ENCODE peak calls at places on chromosomes 3 and 15, in seven cellular contexts. One of them, this sample, is unnamed.
A peak's percentile ranks its signal among the peaks of the same experiment; 100 is the strongest.

GRCh38 chr3:140233702-140234101 is 298.7 kb downstream of the CLSTN2 start:
- DNase-seq in naive thymus-derived CD4-positive, alpha-beta T cell: no peak
- DNase-seq in brain microvascular endothelial cell: no peak
- DNase-seq in NCI-H1417: no peak
- DNase-seq in ACHN: no peak
- DNase-seq in NCI-H774: no peak
- DNase-seq in activated CD4-positive, alpha-beta T cell treated with anti-CD3 and anti-CD28 coated beads for 48 hours: no peak
- DNase-seq in this sample: no peak

GRCh38 chr3:126101521-126101982 is 17.6 kb upstream of the SLC41A3 start:
- DNase-seq in brain microvascular endothelial cell: no peak
- DNase-seq in NCI-H1417: no peak
- DNase-seq in naive thymus-derived CD4-positive, alpha-beta T cell: no peak
- DNase-seq in activated CD4-positive, alpha-beta T cell treated with anti-CD3 and anti-CD28 coated beads for 48 hours: no peak
- DNase-seq in ACHN: no peak
- DNase-seq in NCI-H774: no peak
- DNase-seq in this sample: no peak

GRCh38 chr3:194488007-194488742 is 1.4 kb upstream of the ATP13A3 start:
- DNase-seq in NCI-H774: no peak
- DNase-seq in activated CD4-positive, alpha-beta T cell treated with anti-CD3 and anti-CD28 coated beads for 48 hours: no peak
- DNase-seq in brain microvascular endothelial cell: no peak
- DNase-seq in ACHN: no peak
- DNase-seq in NCI-H1417: no peak
- DNase-seq in naive thymus-derived CD4-positive, alpha-beta T cell: peak; percentile 19
- DNase-seq in this sample: no peak

GRCh38 chr3:126714296-126714900 is 10.4 kb downstream of the CHCHD6 start:
- DNase-seq in ACHN: no peak
- DNase-seq in activated CD4-positive, alpha-beta T cell treated with anti-CD3 and anti-CD28 coated beads for 48 hours: no peak
- DNase-seq in naive thymus-derived CD4-positive, alpha-beta T cell: no peak
- DNase-seq in NCI-H1417: no peak
- DNase-seq in brain microvascular endothelial cell: no peak
- DNase-seq in NCI-H774: no peak
- DNase-seq in this sample: no peak

GRCh38 chr3:34012102-34012461 is 213.7 kb downstream of the PDCD6IP start:
- DNase-seq in NCI-H774: no peak
- DNase-seq in brain microvascular endothelial cell: peak; percentile 94
- DNase-seq in naive thymus-derived CD4-positive, alpha-beta T cell: no peak
- DNase-seq in activated CD4-positive, alpha-beta T cell treated with anti-CD3 and anti-CD28 coated beads for 48 hours: no peak
- DNase-seq in NCI-H1417: no peak
- DNase-seq in ACHN: peak; percentile 82
- DNase-seq in this sample: no peak

GRCh38 chr3:133093366-133093765 is 55.2 kb downstream of the TMEM108 start:
- DNase-seq in NCI-H774: no peak
- DNase-seq in brain microvascular endothelial cell: no peak
- DNase-seq in ACHN: no peak
- DNase-seq in NCI-H1417: no peak
- DNase-seq in activated CD4-positive, alpha-beta T cell treated with anti-CD3 and anti-CD28 coated beads for 48 hours: no peak
- DNase-seq in naive thymus-derived CD4-positive, alpha-beta T cell: no peak
- DNase-seq in this sample: no peak

GRCh38 chr3:195237981-195238625 is 32.9 kb downstream of the XXYLT1 start:
- DNase-seq in activated CD4-positive, alpha-beta T cell treated with anti-CD3 and anti-CD28 coated beads for 48 hours: no peak
- DNase-seq in brain microvascular endothelial cell: no peak
- DNase-seq in ACHN: no peak
- DNase-seq in naive thymus-derived CD4-positive, alpha-beta T cell: no peak
- DNase-seq in NCI-H774: no peak
- DNase-seq in NCI-H1417: no peak
- DNase-seq in this sample: no peak

GRCh38 chr3:132916096-132916495 is 122.1 kb upstream of the TMEM108 start:
- DNase-seq in activated CD4-positive, alpha-beta T cell treated with anti-CD3 and anti-CD28 coated beads for 48 hours: no peak
- DNase-seq in NCI-H1417: no peak
- DNase-seq in naive thymus-derived CD4-positive, alpha-beta T cell: no peak
- DNase-seq in ACHN: no peak
- DNase-seq in brain microvascular endothelial cell: peak; percentile 8
- DNase-seq in NCI-H774: no peak
- DNase-seq in this sample: no peak

GRCh38 chr15:77034620-77035467 is 36.1 kb downstream of the TSPAN3 start:
- DNase-seq in activated CD4-positive, alpha-beta T cell treated with anti-CD3 and anti-CD28 coated beads for 48 hours: peak; percentile 73
- DNase-seq in brain microvascular endothelial cell: no peak
- DNase-seq in naive thymus-derived CD4-positive, alpha-beta T cell: peak; percentile 37
- DNase-seq in ACHN: peak; percentile 25
- DNase-seq in NCI-H1417: no peak
- DNase-seq in NCI-H774: no peak
- DNase-seq in this sample: peak; percentile 73

GRCh38 chr3:40381904-40382616 is 4.9 kb upstream of the ENTPD3 start:
- DNase-seq in brain microvascular endothelial cell: no peak
- DNase-seq in activated CD4-positive, alpha-beta T cell treated with anti-CD3 and anti-CD28 coated beads for 48 hours: no peak
- DNase-seq in ACHN: no peak
- DNase-seq in NCI-H1417: no peak
- DNase-seq in NCI-H774: no peak
- DNase-seq in naive thymus-derived CD4-positive, alpha-beta T cell: no peak
- DNase-seq in this sample: no peak

GRCh38 chr15:22904736-22905135 is 66.3 kb downstream of the NIPA2 start:
- DNase-seq in ACHN: no peak
- DNase-seq in activated CD4-positive, alpha-beta T cell treated with anti-CD3 and anti-CD28 coated beads for 48 hours: no peak
- DNase-seq in naive thymus-derived CD4-positive, alpha-beta T cell: no peak
- DNase-seq in NCI-H1417: no peak
- DNase-seq in brain microvascular endothelial cell: no peak
- DNase-seq in NCI-H774: peak; percentile 40
- DNase-seq in this sample: no peak

GRCh38 chr3:71129611-71130515 is 453.7 kb downstream of the FOXP1 start:
- DNase-seq in brain microvascular endothelial cell: peak; percentile 72
- DNase-seq in ACHN: peak; percentile 44
- DNase-seq in activated CD4-positive, alpha-beta T cell treated with anti-CD3 and anti-CD28 coated beads for 48 hours: no peak
- DNase-seq in NCI-H774: no peak
- DNase-seq in naive thymus-derived CD4-positive, alpha-beta T cell: peak; percentile 51
- DNase-seq in NCI-H1417: no peak
- DNase-seq in this sample: no peak

GRCh38 chr3:140152851-140153640 is 218.1 kb downstream of the CLSTN2 start:
- DNase-seq in NCI-H1417: no peak
- DNase-seq in naive thymus-derived CD4-positive, alpha-beta T cell: no peak
- DNase-seq in activated CD4-positive, alpha-beta T cell treated with anti-CD3 and anti-CD28 coated beads for 48 hours: no peak
- DNase-seq in brain microvascular endothelial cell: no peak
- DNase-seq in NCI-H774: no peak
- DNase-seq in ACHN: no peak
- DNase-seq in this sample: no peak

GRCh38 chr3:53705774-53706173 is 140.4 kb downstream of the CHDH start:
- DNase-seq in ACHN: no peak
- DNase-seq in activated CD4-positive, alpha-beta T cell treated with anti-CD3 and anti-CD28 coated beads for 48 hours: no peak
- DNase-seq in NCI-H774: no peak
- DNase-seq in NCI-H1417: peak; percentile 6
- DNase-seq in brain microvascular endothelial cell: no peak
- DNase-seq in naive thymus-derived CD4-positive, alpha-beta T cell: no peak
- DNase-seq in this sample: no peak

GRCh38 chr3:126512916-126513650 is 4.5 kb downstream of the UROC1 start:
- DNase-seq in brain microvascular endothelial cell: no peak
- DNase-seq in activated CD4-positive, alpha-beta T cell treated with anti-CD3 and anti-CD28 coated beads for 48 hours: no peak
- DNase-seq in NCI-H1417: no peak
- DNase-seq in naive thymus-derived CD4-positive, alpha-beta T cell: no peak
- DNase-seq in ACHN: no peak
- DNase-seq in NCI-H774: no peak
- DNase-seq in this sample: no peak

GRCh38 chr15:29268706-29269484 is 727 bp downstream of the NSMCE3 start:
- DNase-seq in naive thymus-derived CD4-positive, alpha-beta T cell: peak; percentile 71
- DNase-seq in NCI-H774: no peak
- DNase-seq in NCI-H1417: no peak
- DNase-seq in activated CD4-positive, alpha-beta T cell treated with anti-CD3 and anti-CD28 coated beads for 48 hours: peak; percentile 56
- DNase-seq in ACHN: peak; percentile 16
- DNase-seq in brain microvascular endothelial cell: peak; percentile 26
- DNase-seq in this sample: peak; percentile 51

GRCh38 chr3:5187152-5187919 is at the start of gene EDEM1:
- DNase-seq in brain microvascular endothelial cell: peak; percentile 93
- DNase-seq in ACHN: peak; percentile 91
- DNase-seq in naive thymus-derived CD4-positive, alpha-beta T cell: peak; percentile 88
- DNase-seq in NCI-H1417: peak; percentile 77
- DNase-seq in NCI-H774: peak; percentile 88
- DNase-seq in activated CD4-positive, alpha-beta T cell treated with anti-CD3 and anti-CD28 coated beads for 48 hours: peak; percentile 96
- DNase-seq in this sample: peak; percentile 98

This sample was measured in stimulated activated naive CD8-positive, alpha-beta T cell treated with anti-CD3 and anti-CD28 coated beads, Interleukin-15, Interleukin-2, amounts not matched to agents 100 U/mL and 50 U/mL, for 24 hours.